ENCODE peak calls at places on chromosome 16, in four cellular contexts. M is K562, L is HepG2, A is GM12878. I is an unnamed sample.

GRCh38 chr16:50298591-50299507 is 32.5 kb downstream of the ADCY7 start:
- DNase-seq in M (no peak), L (no peak), A (no peak), I (no peak)

GRCh38 chr16:75471723-75472634 is 7.5 kb upstream of the TMEM170A start:
- DNase-seq in M (peak), L (peak), A (no peak), I (no peak)

GRCh38 chr16:79703066-79703465 is 102.5 kb upstream of the MAF start:
- DNase-seq in M (no peak), L (no peak), A (no peak), I (no peak)

GRCh38 chr16:84177740-84178070 is 9.2 kb downstream of the TAF1C start:
- DNase-seq in M (no peak), L (no peak), A (no peak), I (no peak)

GRCh38 chr16:50933257-50933656 is 191.4 kb downstream of the CYLD start:
- DNase-seq in M (no peak), L (no peak), A (no peak), I (no peak)

GRCh38 chr16:27475561-27475960 is 73.6 kb downstream of the IL21R start:
- DNase-seq in M (no peak), L (no peak), A (no peak), I (no peak)

GRCh38 chr16:85615014-85615851 is 2.1 kb downstream of the GSE1 start:
- DNase-seq in M (no peak), L (peak), A (no peak), I (peak)

GRCh38 chr16:78183886-78184553 is 84.6 kb downstream of the WWOX start:
- DNase-seq in M (no peak), L (no peak), A (no peak), I (no peak)

GRCh38 chr16:21179983-21180365 is 21.5 kb downstream of the LDAF1 start:
- DNase-seq in M (no peak), L (no peak), A (no peak), I (no peak)

GRCh38 chr16:3645504-3646347 is 8.8 kb upstream of the DNASE1 start:
- DNase-seq in M (peak), L (no peak), A (no peak), I (peak)

GRCh38 chr16:8885674-8886592 is 3.8 kb downstream of the LITAFD start:
- DNase-seq in M (no peak), L (peak), A (no peak), I (no peak)

GRCh38 chr16:70437582-70438324 is 1.1 kb downstream of the ST3GAL2 start:
- DNase-seq in M (peak), L (no peak), A (no peak), I (peak)

GRCh38 chr16:22977294-22977697 is 163.3 kb downstream of the HS3ST2 start:
- DNase-seq in M (no peak), L (peak), A (no peak), I (peak)

GRCh38 chr16:52957199-52957598 is 95.5 kb downstream of the CHD9NB start:
- DNase-seq in M (no peak), L (no peak), A (no peak), I (no peak)

GRCh38 chr16:47732122-47732805 is 271.1 kb downstream of the PHKB start:
- DNase-seq in M (no peak), L (no peak), A (no peak), I (no peak)

GRCh38 chr16:50474138-50474537 is 74.1 kb upstream of the NKD1 start:
- DNase-seq in M (no peak), L (no peak), A (no peak), I (no peak)

GRCh38 chr16:49799172-49799571 is 56.7 kb downstream of the ZNF423 start:
- DNase-seq in M (no peak), L (no peak), A (no peak), I (no peak)

GRCh38 chr16:629289-630023 is 1.3 kb upstream of the WFIKKN1 start:
- DNase-seq in M (peak), L (peak), A (no peak), I (no peak)

GRCh38 chr16:26016989-26017388 is 325.2 kb downstream of the HS3ST4 start:
- DNase-seq in M (no peak), L (no peak), A (no peak), I (no peak)

GRCh38 chr16:56372013-56372634 is 53.2 kb downstream of the AMFR start:
- DNase-seq in M (no peak), L (no peak), A (no peak), I (no peak)

GRCh38 chr16:63690961-63691360 is 1430.9 kb downstream of the CDH11 start:
- DNase-seq in M (no peak), L (no peak), A (no peak), I (no peak)

GRCh38 chr16:82748026-82748425 is 121.3 kb downstream of the CDH13 start:
- DNase-seq in M (no peak), L (no peak), A (no peak), I (no peak)

GRCh38 chr16:53817117-53817516 is 113.2 kb downstream of the FTO start:
- DNase-seq in M (no peak), L (no peak), A (no peak), I (no peak)

GRCh38 chr16:16062023-16062932 is 112.9 kb downstream of the ABCC1 start:
- DNase-seq in M (no peak), L (no peak), A (no peak), I (no peak)

GRCh38 chr16:60651351-60651750 is 1384.9 kb downstream of the CDH8 start:
- DNase-seq in M (no peak), L (no peak), A (no peak), I (no peak)

GRCh38 chr16:72769876-72770275 is 278.1 kb downstream of the ZFHX3 start:
- DNase-seq in M (no peak), L (no peak), A (no peak), I (no peak)

GRCh38 chr16:54927125-54928015 is 3.3 kb upstream of the IRX5 start:
- DNase-seq in M (no peak), L (no peak), A (no peak), I (no peak)

GRCh38 chr16:9885457-9885856 is 296.8 kb downstream of the GRIN2A start:
- DNase-seq in M (no peak), L (no peak), A (no peak), I (no peak)

GRCh38 chr16:83305092-83305491 is 502.7 kb upstream of the HSBP1 start:
- DNase-seq in M (no peak), L (no peak), A (no peak), I (no peak)

GRCh38 chr16:16048904-16049582 is 99.6 kb downstream of the ABCC1 start:
- DNase-seq in M (peak), L (no peak), A (no peak), I (no peak)

GRCh38 chr16:23807028-23807427 is 28.8 kb upstream of the PRKCB start:
- DNase-seq in M (no peak), L (no peak), A (no peak), I (no peak)

GRCh38 chr16:30697264-30698138 is 1.5 kb upstream of the SRCAP start:
- DNase-seq in M (peak), L (no peak), A (no peak), I (no peak)

GRCh38 chr16:3920206-3920605 is 39.7 kb upstream of the CREBBP start:
- DNase-seq in M (no peak), L (no peak), A (no peak), I (no peak)

GRCh38 chr16:12675852-12676251 is 127.8 kb downstream of the CPPED1 start:
- DNase-seq in M (peak), L (no peak), A (no peak), I (no peak)

GRCh38 chr16:89476379-89476778 is 14.0 kb downstream of the ANKRD11 start:
- DNase-seq in M (no peak), L (no peak), A (no peak), I (no peak)

GRCh38 chr16:28175715-28176114 is 36.0 kb downstream of the XPO6 start:
- DNase-seq in M (no peak), L (no peak), A (no peak), I (no peak)

DNA sequence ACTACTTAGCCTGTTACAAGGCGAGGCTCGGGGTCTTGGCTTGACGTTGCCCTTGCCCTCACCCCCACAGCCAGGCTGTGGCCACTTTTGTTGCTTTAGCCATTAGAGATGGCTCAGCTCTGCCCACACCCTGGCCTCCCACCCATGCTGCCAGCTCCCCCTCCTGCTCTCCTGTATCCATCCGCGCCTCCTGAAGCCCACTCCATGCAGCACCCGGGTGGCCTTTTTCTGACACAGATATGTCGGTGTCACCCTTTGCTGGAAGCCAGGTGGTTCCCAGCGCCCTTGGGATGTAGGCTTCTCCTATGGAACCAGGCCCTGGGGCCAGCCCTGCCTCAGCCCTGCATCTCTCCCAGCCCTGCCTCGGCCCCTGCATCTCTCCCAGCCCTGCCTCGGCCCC is 9.7 kb downstream of the TSC2 start:
- DNase-seq in M (no peak), L (no peak), A (no peak), I (no peak)
- H3K9ac ChIP-seq in M (no peak), L (no peak), A (no peak), I (no peak)

GRCh38 chr16:59113009-59113408 is 378.9 kb upstream of the GOT2 start:
- DNase-seq in M (no peak), L (no peak), A (no peak), I (no peak)

GRCh38 chr16:59116744-59117143 is 382.6 kb upstream of the GOT2 start:
- DNase-seq in M (no peak), L (no peak), A (no peak), I (no peak)

GRCh38 chr16:59111280-59111679 is 377.2 kb upstream of the GOT2 start:
- DNase-seq in M (no peak), L (no peak), A (no peak), I (no peak)

DNA sequence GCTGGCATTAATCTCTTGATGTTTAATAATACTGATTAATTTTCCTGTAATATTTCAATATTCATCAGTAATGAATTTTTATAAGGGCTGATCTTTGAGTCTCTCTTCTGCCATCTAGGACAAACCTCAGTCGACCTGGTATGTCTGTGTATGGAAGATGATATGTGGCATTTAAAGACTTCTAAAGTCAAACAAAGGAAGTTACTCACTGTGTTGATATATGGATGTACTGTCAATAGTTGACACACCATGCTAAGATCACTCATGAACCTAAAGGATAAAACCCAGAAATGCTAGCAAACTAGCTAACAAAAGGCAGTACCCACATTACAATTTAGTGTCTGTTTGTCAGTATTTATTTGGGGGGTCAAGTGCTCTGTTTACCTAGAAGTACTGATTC is 380.7 kb upstream of the GOT2 start:
- DNase-seq in M (no peak), L (no peak), A (no peak), I (no peak)
- TF ChIP-seq CBX5 in M (no peak), L (no peak), A (no peak), I (no peak)

DNA sequence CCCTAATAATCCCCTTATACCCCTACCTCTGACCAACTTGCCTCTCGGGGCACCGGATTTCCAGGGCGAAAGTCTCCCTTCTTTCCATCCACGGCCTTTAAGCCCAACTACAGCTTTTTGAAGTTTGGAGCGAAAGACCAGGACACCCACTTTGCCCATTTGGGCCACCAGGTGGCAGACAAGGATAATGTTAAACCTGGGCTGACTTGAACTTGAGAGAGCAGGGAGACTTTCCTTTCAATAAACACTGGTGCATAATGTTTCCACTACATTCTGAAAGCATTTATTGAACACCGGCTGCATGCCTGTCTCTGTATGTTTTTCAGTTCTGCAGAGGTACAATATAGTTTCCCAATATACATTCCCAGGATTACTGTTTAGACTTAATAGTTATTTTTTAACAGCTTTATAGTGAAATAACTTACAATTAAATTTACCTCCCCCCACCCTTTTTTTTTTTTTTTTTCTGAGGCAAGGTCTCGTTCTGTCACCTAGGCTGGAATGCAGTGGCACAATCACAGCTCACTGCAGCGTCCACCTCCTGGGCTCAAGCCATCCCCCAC is 6.9 kb upstream of the CES3 start:
- DNase-seq in M (peak), L (peak), A (peak), I (peak)
- H3K9ac ChIP-seq in M (peak), L (peak), A (no peak), I (no peak)

GRCh38 chr16:87392823-87393679 is 915 bp downstream of the MAP1LC3B start:
- DNase-seq in M (no peak), L (no peak), A (no peak), I (peak)
- TF ChIP-seq CBX5 in M (no peak), L (peak), A (no peak), I (no peak)